ENCODE peak calls at places on chromosomes 12 and 14, in four cellular contexts. W, K, S and A are unnamed samples.

GRCh38 chr12:49342914-49343731 is 3.6 kb upstream of the DNAJC22 start:
- DNase-seq in K (no peak), W (no peak), S (no peak), A (no peak)

GRCh38 chr12:26744042-26744626 is 88.9 kb downstream of the ITPR2 start:
- DNase-seq in S (no peak), K (no peak), W (no peak), A (no peak)

GRCh38 chr12:52524898-52525591 is 4.9 kb upstream of the KRT5 start:
- DNase-seq in K (no peak), W (no peak), S (no peak), A (no peak)

GRCh38 chr12:121789800-121790748 is 3.4 kb downstream of the RHOF start:
- DNase-seq in K (peak), W (no peak), S (no peak), A (no peak)

GRCh38 chr14:66476964-66477363 is 9.2 kb upstream of the CCDC196 start:
- DNase-seq in W (no peak), K (no peak), S (peak), A (peak)

GRCh38 chr14:31770271-31770670 is 209.1 kb downstream of the NUBPL start:
- DNase-seq in W (peak), K (no peak), S (no peak), A (no peak)

GRCh38 chr12:3480744-3481143 is 10.3 kb upstream of the PRMT8 start:
- DNase-seq in S (no peak), K (no peak), W (no peak), A (no peak)

GRCh38 chr14:104143521-104144452 is 5.4 kb downstream of the KIF26A start:
- DNase-seq in S (no peak), W (no peak), K (no peak), A (no peak)

GRCh38 chr12:122089080-122089479 is 10.5 kb downstream of the MLXIP start:
- DNase-seq in S (no peak), K (no peak), W (no peak), A (no peak)

GRCh38 chr14:101957406-101958234 is 6.8 kb upstream of the DYNC1H1 start:
- DNase-seq in K (no peak), S (no peak), W (no peak), A (no peak)

GRCh38 chr12:52230364-52231281 is 2.4 kb upstream of the KRT7 start:
- DNase-seq in W (peak), S (peak), K (no peak), A (peak)

GRCh38 chr12:80116735-80117134 is 17.4 kb downstream of the OTOGL start:
- DNase-seq in S (no peak), W (no peak), K (no peak), A (no peak)

GRCh38 chr14:35236806-35237205 is 55.4 kb upstream of the PSMA6 start:
- DNase-seq in K (no peak), W (no peak), S (no peak), A (no peak)

GRCh38 chr12:112380663-112381420 is 1.4 kb downstream of the HECTD4 start:
- DNase-seq in S (no peak), K (no peak), W (no peak), A (no peak)

GRCh38 chr12:128180166-128180565 is 86.8 kb upstream of the TMEM132C start:
- DNase-seq in W (no peak), K (no peak), S (no peak), A (no peak)

GRCh38 chr12:39574378-39574777 is 45.2 kb downstream of the ABCD2 start:
- DNase-seq in K (no peak), W (no peak), S (no peak), A (no peak)

GRCh38 chr12:42744539-42745156 is 155.1 kb upstream of the PRICKLE1 start:
- DNase-seq in K (no peak), W (peak), S (peak), A (no peak)

GRCh38 chr12:98644433-98644711 is 216 bp downstream of the IKBIP start:
- DNase-seq in W (no peak), S (no peak), K (peak), A (no peak)

GRCh38 chr12:82862069-82862841 is 175.5 kb downstream of the TMTC2 start:
- DNase-seq in W (peak), S (peak), K (no peak), A (peak)

GRCh38 chr12:101570022-101570421 is 24.7 kb upstream of the MYBPC1 start:
- DNase-seq in S (peak), W (peak), K (no peak), A (peak)

DNA sequence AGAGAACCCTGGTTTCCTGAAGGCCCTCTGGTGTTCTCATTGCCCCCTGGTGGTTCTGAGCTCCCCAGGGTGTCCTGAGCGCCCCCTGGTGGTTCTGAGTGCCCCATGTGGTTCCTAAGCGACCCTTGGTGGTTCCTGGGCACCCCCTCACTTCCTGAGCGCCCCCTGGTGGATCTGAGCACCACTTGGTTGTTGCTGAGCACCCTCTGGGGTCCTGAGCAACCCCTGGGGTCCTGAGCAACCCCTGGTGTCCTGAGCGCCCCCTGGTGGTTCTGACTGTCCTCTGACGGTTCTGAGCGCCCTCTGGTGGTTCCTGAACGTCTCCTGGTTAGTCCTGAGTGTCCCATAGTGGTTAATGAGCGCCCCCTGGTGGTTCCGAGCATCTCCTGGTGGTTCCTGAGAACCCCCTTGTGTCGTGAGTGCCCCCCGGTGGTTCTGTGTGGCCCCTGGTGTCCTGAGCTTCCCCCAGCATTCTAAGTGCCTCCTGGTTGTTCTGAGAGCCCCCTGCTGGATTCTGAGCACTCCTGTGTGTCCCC is 568.3 kb downstream of the TMEM121 start:
- DNase-seq in W (no peak), K (peak), S (no peak), A (no peak)
- TF ChIP-seq CTCF in W (peak), K (no peak), S (no peak), A (no peak)

GRCh38 chr12:28442101-28442500 is 251.8 kb downstream of the CCDC91 start:
- DNase-seq in K (no peak), W (no peak), S (no peak), A (no peak)
- H3K4me3 ChIP-seq in K (no peak), W (no peak), S (no peak), A (no peak)

DNA sequence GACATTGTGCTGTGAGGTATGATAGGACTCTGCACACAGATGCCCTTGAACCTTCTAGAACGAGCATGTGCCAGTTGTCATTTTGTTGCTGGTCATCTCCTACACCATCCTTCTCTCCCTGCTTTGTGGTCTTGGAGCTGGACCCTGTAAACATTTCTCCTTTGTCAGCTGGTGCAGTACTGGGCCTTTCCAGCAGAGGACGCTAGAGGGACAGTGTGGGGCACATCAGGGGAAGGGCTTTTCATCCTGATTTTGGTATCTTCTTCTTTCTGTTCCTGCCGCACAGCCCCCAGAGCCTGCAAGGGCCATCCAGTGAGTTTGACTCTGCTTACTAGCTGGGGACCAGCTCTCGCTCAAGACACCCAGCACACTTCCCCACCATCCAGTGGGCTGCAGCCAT is 484.6 kb downstream of the AACS start:
- DNase-seq in K (no peak), S (no peak), W (no peak), A (no peak)
- TF ChIP-seq CTCF in K (no peak), S (peak), W (peak), A (peak)

GRCh38 chr14:100225169-100225568 is 13.8 kb upstream of the YY1 start:
- DNase-seq in S (no peak), W (no peak), K (no peak), A (no peak)

GRCh38 chr14:100223332-100224171 is 15.4 kb upstream of the YY1 start:
- DNase-seq in W (no peak), S (no peak), K (no peak), A (no peak)

GRCh38 chr14:100224229-100224628 is 14.7 kb upstream of the YY1 start:
- DNase-seq in K (no peak), S (no peak), W (no peak), A (no peak)

GRCh38 chr14:100221419-100222218 is 17.3 kb upstream of the YY1 start:
- DNase-seq in K (peak), S (peak), W (peak), A (peak)

DNA sequence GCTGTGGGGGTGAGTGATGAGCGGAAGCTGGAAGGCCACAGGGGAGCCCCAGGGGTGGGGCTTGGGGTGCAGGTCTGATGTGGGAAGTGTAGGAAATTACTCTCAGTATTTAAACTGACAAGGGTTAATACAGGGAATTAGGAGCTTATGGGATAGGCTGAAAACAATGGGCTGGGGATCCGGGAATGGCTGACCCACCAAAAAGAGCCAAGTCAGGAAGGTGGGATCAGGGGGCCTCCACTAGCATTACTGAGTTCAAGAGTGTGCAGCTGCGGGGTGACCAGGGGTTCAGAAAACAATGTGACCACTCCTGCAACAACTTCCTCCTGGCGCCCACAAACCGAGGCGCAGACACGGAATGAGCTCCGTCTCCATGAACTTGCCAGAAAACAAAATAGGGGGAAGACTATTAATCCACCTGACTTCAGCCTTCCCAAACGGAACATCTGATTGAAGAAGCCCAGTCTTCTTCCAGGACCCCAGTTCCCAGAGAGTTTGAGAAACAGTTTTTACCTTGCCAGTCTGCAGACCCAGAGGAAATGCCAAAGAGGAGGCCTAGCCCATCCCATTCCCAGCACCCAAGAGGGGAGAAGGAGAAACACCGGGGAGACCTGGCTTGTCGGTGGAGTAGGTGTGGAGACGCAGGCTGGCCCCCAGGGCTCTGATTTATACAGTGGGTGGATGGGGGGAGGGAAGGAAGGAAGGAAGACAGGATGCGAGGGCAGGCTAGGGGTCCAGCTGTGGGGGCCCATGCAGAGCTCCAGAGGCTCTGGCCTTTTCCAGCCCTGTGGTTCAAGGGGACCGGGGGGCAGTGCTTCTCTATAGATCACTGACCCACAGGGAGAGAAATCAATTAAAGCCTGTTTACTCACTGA is 16.5 kb upstream of the YY1 start:
- DNase-seq in K (no peak), S (no peak), W (no peak), A (no peak)
- H3K4me3 ChIP-seq in K (no peak), S (peak), W (no peak), A (peak)

GRCh38 chr12:77202457-77203060 is 137.2 kb upstream of the E2F7 start:
- DNase-seq in K (no peak), W (no peak), S (peak), A (no peak)

DNA sequence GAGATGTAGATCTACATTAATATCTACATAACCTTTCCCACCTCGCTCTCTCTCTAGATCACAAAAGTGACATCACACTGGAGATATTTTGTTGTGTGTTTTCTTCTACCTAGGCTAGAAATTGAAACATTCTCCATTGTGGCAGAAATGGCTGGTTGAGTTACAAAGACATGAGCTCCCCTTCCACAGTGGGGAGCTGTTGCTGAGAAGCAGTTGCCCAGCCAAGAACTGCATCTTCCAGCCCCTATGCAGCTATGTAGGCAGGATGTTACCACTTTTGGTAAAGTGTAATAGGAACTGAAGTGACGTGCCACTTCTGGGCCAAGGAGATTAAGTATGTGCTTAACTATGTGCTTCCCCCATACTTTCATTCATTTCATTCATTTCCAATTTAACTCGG is 138.7 kb upstream of the E2F7 start:
- DNase-seq in S (no peak), K (no peak), W (peak), A (no peak)
- TF ChIP-seq CTCF in S (no peak), K (no peak), W (peak), A (peak)

GRCh38 chr12:108768591-108769500 is 37.5 kb upstream of the CORO1C start:
- DNase-seq in W (no peak), K (peak), S (no peak), A (no peak)
- H3K4me3 ChIP-seq in W (peak), K (no peak), S (no peak), A (peak)